ENCODE peak calls at places on chromosomes 4 and X, in nine cellular contexts. One of them, this sample, is unnamed.

GRCh38 chr4:48071171-48071570 is 54.6 kb downstream of the NIPAL1 start:
- DNase-seq in lower leg skin: no peak
- DNase-seq in AG04449: no peak
- DNase-seq in IMR-90: no peak
- DNase-seq in HCT116: no peak
- DNase-seq in type B pancreatic cell: no peak
- DNase-seq in OCI-LY7: no peak
- DNase-seq in mammary epithelial cell: peak; percentile 25
- DNase-seq in HL-60: no peak
- DNase-seq in this sample: no peak

GRCh38 chr4:94410678-94411206 is 41.0 kb upstream of the PDLIM5 start:
- DNase-seq in lower leg skin: peak; percentile 34
- DNase-seq in AG04449: no peak
- DNase-seq in IMR-90: no peak
- DNase-seq in HCT116: no peak
- DNase-seq in type B pancreatic cell: no peak
- DNase-seq in OCI-LY7: no peak
- DNase-seq in mammary epithelial cell: no peak
- DNase-seq in HL-60: no peak
- DNase-seq in this sample: peak; percentile 95

GRCh38 chr4:7115557-7116340 is 47.9 kb upstream of the GRPEL1 start:
- DNase-seq in lower leg skin: no peak
- DNase-seq in AG04449: no peak
- DNase-seq in IMR-90: no peak
- DNase-seq in HCT116: no peak
- DNase-seq in type B pancreatic cell: no peak
- DNase-seq in OCI-LY7: no peak
- DNase-seq in mammary epithelial cell: no peak
- DNase-seq in HL-60: no peak
- DNase-seq in this sample: no peak

GRCh38 chrX:81957900-81958545 is 756.1 kb downstream of the SH3BGRL start:
- DNase-seq in lower leg skin: no peak
- DNase-seq in AG04449: no peak
- DNase-seq in IMR-90: peak; percentile 1
- DNase-seq in HCT116: no peak
- DNase-seq in type B pancreatic cell: no peak
- DNase-seq in OCI-LY7: no peak
- DNase-seq in mammary epithelial cell: peak; percentile 1
- DNase-seq in HL-60: no peak
- DNase-seq in this sample: peak; percentile 4

GRCh38 chrX:17605676-17606075 is 131.6 kb upstream of the SCML1 start:
- DNase-seq in lower leg skin: no peak
- DNase-seq in AG04449: no peak
- DNase-seq in IMR-90: peak; percentile 42
- DNase-seq in HCT116: no peak
- DNase-seq in type B pancreatic cell: no peak
- DNase-seq in OCI-LY7: no peak
- DNase-seq in mammary epithelial cell: no peak
- DNase-seq in HL-60: no peak
- DNase-seq in this sample: no peak

GRCh38 chr4:149885896-149886295 is 70.3 kb upstream of the IQCM start:
- DNase-seq in lower leg skin: no peak
- DNase-seq in AG04449: peak; percentile 70
- DNase-seq in IMR-90: peak; percentile 79
- DNase-seq in HCT116: no peak
- DNase-seq in type B pancreatic cell: no peak
- DNase-seq in OCI-LY7: no peak
- DNase-seq in mammary epithelial cell: peak; percentile 21
- DNase-seq in HL-60: no peak
- DNase-seq in this sample: peak; percentile 69

GRCh38 chr4:182142146-182143085 is 100.8 kb upstream of the TENM3 start:
- DNase-seq in lower leg skin: no peak
- DNase-seq in AG04449: no peak
- DNase-seq in IMR-90: peak; percentile 58
- DNase-seq in HCT116: no peak
- DNase-seq in type B pancreatic cell: no peak
- DNase-seq in OCI-LY7: no peak
- DNase-seq in mammary epithelial cell: peak; percentile 70
- DNase-seq in HL-60: no peak
- DNase-seq in this sample: no peak

GRCh38 chrX:265502-265901 is 15.7 kb upstream of the PLCXD1 start:
- DNase-seq in lower leg skin: peak; percentile 9
- DNase-seq in AG04449: no peak
- DNase-seq in IMR-90: no peak
- DNase-seq in HCT116: no peak
- DNase-seq in type B pancreatic cell: peak; percentile 43
- DNase-seq in OCI-LY7: no peak
- DNase-seq in mammary epithelial cell: no peak
- DNase-seq in HL-60: no peak
- DNase-seq in this sample: no peak

GRCh38 chr4:78938474-78938867 is 767 bp downstream of the PAQR3 start:
- DNase-seq in lower leg skin: no peak
- DNase-seq in AG04449: no peak
- DNase-seq in IMR-90: no peak
- DNase-seq in HCT116: no peak
- DNase-seq in type B pancreatic cell: no peak
- DNase-seq in OCI-LY7: no peak
- DNase-seq in mammary epithelial cell: no peak
- DNase-seq in HL-60: peak; percentile 16
- DNase-seq in this sample: peak; percentile 8

GRCh38 chr4:62070291-62070852 is 870.2 kb downstream of the ADGRL3 start:
- DNase-seq in lower leg skin: no peak
- DNase-seq in AG04449: no peak
- DNase-seq in IMR-90: no peak
- DNase-seq in HCT116: no peak
- DNase-seq in type B pancreatic cell: no peak
- DNase-seq in OCI-LY7: no peak
- DNase-seq in mammary epithelial cell: no peak
- DNase-seq in HL-60: no peak
- DNase-seq in this sample: no peak

GRCh38 chr4:81606166-81606565 is 134.5 kb upstream of the RASGEF1B start:
- DNase-seq in lower leg skin: no peak
- DNase-seq in AG04449: no peak
- DNase-seq in IMR-90: no peak
- DNase-seq in HCT116: no peak
- DNase-seq in type B pancreatic cell: no peak
- DNase-seq in OCI-LY7: no peak
- DNase-seq in mammary epithelial cell: no peak
- DNase-seq in HL-60: no peak
- DNase-seq in this sample: no peak

GRCh38 chrX:24024819-24025740 is 1.9 kb downstream of the KLHL15 start:
- DNase-seq in lower leg skin: peak; percentile 75
- DNase-seq in AG04449: peak; percentile 37
- DNase-seq in IMR-90: peak; percentile 89
- DNase-seq in HCT116: peak; percentile 60
- DNase-seq in type B pancreatic cell: peak; percentile 94
- DNase-seq in OCI-LY7: peak; percentile 88
- DNase-seq in mammary epithelial cell: peak; percentile 76
- DNase-seq in HL-60: peak; percentile 68
- DNase-seq in this sample: peak; percentile 41

GRCh38 chr4:100933628-100934027 is 413.7 kb downstream of the PPP3CA start:
- DNase-seq in lower leg skin: peak; percentile 16
- DNase-seq in AG04449: no peak
- DNase-seq in IMR-90: peak; percentile 11
- DNase-seq in HCT116: no peak
- DNase-seq in type B pancreatic cell: no peak
- DNase-seq in OCI-LY7: no peak
- DNase-seq in mammary epithelial cell: peak; percentile 11
- DNase-seq in HL-60: no peak
- DNase-seq in this sample: peak; percentile 29

GRCh38 chr4:138727704-138728103 is 287.9 kb upstream of the NOCT start:
- DNase-seq in lower leg skin: no peak
- DNase-seq in AG04449: no peak
- DNase-seq in IMR-90: peak; percentile 54
- DNase-seq in HCT116: no peak
- DNase-seq in type B pancreatic cell: no peak
- DNase-seq in OCI-LY7: no peak
- DNase-seq in mammary epithelial cell: no peak
- DNase-seq in HL-60: no peak
- DNase-seq in this sample: no peak

GRCh38 chr4:28536124-28536523 is 1675.5 kb downstream of the STIM2 start:
- DNase-seq in lower leg skin: no peak
- DNase-seq in AG04449: no peak
- DNase-seq in IMR-90: no peak
- DNase-seq in HCT116: no peak
- DNase-seq in type B pancreatic cell: no peak
- DNase-seq in OCI-LY7: no peak
- DNase-seq in mammary epithelial cell: no peak
- DNase-seq in HL-60: no peak
- DNase-seq in this sample: no peak

GRCh38 chrX:9614016-9614415 is 149.2 kb downstream of the TBL1X start:
- DNase-seq in lower leg skin: no peak
- DNase-seq in AG04449: peak; percentile 31
- DNase-seq in IMR-90: peak; percentile 84
- DNase-seq in HCT116: no peak
- DNase-seq in type B pancreatic cell: no peak
- DNase-seq in OCI-LY7: no peak
- DNase-seq in mammary epithelial cell: no peak
- DNase-seq in HL-60: no peak
- DNase-seq in this sample: peak; percentile 44

DNA sequence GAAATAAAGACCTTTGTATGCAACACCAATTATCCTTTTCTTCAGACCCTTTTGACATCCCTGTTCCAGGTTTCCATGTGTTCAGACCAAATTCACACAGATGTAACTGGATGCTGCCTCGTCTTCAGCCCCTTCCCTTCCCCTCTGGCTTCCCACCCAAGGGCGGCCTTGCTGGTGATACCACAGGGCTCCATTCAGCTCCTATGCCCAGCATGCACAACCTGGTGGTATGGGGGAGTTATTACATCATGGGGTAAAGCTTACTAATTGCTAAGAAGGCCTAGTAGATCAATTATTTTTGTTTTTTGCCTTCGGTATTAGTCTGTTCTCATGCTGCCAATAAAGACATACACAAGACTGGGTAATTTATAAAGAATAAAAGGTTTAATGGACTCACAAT is 317.0 kb upstream of the CXXC4 start:
- DNase-seq in lower leg skin: no peak
- DNase-seq in AG04449: no peak
- DNase-seq in IMR-90: no peak
- DNase-seq in HCT116: no peak
- DNase-seq in type B pancreatic cell: no peak
- DNase-seq in OCI-LY7: no peak
- DNase-seq in mammary epithelial cell: no peak
- DNase-seq in HL-60: no peak
- DNase-seq in this sample: no peak
- TF ChIP-seq CTCF in lower leg skin: no peak
- TF ChIP-seq CTCF in AG04449: no peak
- TF ChIP-seq CTCF in IMR-90: no peak
- TF ChIP-seq CTCF in HCT116: no peak
- TF ChIP-seq CTCF in type B pancreatic cell: no peak
- TF ChIP-seq CTCF in OCI-LY7: no peak
- TF ChIP-seq CTCF in mammary epithelial cell: no peak
- TF ChIP-seq CTCF in HL-60: no peak
- TF ChIP-seq CTCF in this sample: no peak

DNA sequence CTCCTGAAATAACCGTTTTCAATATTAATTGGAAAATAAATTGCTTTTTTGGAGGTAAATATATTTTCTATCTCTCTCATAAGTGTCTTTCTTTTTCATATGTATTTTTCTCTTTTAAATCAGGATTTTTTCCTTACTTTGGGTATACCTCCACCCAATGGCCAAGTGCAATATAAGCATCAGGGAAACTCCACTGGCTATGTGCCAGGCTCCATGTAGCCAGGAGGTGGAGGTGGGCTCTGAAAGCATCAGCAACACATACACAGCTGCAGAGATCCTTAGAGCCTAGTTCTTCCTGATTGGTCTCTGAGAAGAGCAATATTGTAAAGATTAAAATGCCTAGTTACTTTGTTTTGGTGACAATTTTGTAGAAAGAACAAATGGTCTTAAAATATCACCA is 3.4 kb downstream of the GABRA2 start:
- DNase-seq in lower leg skin: no peak
- DNase-seq in AG04449: no peak
- DNase-seq in IMR-90: no peak
- DNase-seq in HCT116: no peak
- DNase-seq in type B pancreatic cell: no peak
- DNase-seq in OCI-LY7: no peak
- DNase-seq in mammary epithelial cell: no peak
- DNase-seq in HL-60: no peak
- DNase-seq in this sample: no peak
- TF ChIP-seq CTCF in lower leg skin: no peak
- TF ChIP-seq CTCF in AG04449: no peak
- TF ChIP-seq CTCF in IMR-90: no peak
- TF ChIP-seq CTCF in HCT116: no peak
- TF ChIP-seq CTCF in type B pancreatic cell: peak; percentile 58
- TF ChIP-seq CTCF in OCI-LY7: no peak
- TF ChIP-seq CTCF in mammary epithelial cell: no peak
- TF ChIP-seq CTCF in HL-60: no peak
- TF ChIP-seq CTCF in this sample: no peak

DNA sequence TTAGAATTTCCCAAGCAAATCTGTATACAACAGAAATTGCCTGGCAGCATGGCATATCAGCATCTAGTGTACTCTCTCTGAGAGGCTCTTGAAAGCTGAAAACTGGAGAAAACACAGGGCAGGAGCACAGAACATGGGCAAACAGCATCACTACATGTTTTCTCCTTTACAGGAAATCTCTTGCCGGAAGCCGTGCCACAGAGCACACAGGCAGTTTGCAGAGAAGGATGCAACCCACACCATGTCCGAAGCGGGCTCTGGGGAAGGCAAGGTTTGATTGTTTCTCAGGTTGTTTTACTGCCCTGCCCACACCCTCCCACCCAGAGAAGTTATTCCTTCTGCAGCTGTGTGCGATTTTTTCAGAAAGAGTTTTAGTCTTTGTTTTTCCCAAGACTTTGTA is 41.1 kb upstream of the FAM9C start:
- DNase-seq in lower leg skin: no peak
- DNase-seq in AG04449: no peak
- DNase-seq in IMR-90: no peak
- DNase-seq in HCT116: no peak
- DNase-seq in type B pancreatic cell: no peak
- DNase-seq in OCI-LY7: peak; percentile 61
- DNase-seq in mammary epithelial cell: no peak
- DNase-seq in HL-60: no peak
- DNase-seq in this sample: no peak
- TF ChIP-seq CTCF in lower leg skin: no peak
- TF ChIP-seq CTCF in AG04449: no peak
- TF ChIP-seq CTCF in IMR-90: no peak
- TF ChIP-seq CTCF in HCT116: no peak
- TF ChIP-seq CTCF in type B pancreatic cell: no peak
- TF ChIP-seq CTCF in OCI-LY7: no peak
- TF ChIP-seq CTCF in mammary epithelial cell: no peak
- TF ChIP-seq CTCF in HL-60: no peak
- TF ChIP-seq CTCF in this sample: no peak

DNA sequence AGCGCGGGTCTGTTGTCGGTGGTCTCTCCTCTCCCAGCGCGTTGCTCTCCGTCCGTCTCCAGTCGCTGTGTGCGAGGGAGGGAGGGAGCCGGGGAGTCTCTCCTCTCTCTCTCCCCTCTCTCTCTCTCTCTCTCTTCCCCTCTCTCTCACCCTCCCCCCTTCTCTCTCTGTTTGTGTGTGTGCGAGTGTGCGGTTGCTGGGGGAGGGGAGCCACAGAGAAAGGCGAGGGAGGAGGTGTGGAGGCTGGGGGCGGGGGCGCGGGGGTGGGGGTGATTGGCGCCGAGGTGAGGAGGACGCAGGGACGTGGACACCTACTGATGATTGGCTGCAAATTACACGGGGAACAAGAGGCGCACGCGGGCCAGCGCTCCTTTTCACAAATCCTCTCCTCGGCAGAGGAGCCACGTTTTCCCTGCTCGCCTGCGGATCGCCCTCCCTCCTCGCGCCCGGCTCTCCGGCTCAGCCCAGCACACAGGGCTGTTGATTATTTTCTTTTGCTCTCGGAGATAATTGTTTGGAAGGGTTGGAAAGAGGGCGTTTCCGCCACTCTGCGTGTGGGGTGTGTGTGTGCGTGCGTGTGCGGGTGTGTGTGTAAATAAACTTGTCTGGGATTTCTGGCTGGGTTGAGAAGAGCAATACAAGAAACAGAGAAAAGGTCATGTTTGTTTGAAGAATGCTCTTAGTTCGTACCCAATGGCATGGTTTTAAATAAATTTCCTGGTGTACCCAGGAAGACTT is at the start of gene CXXC4:
- DNase-seq in lower leg skin: no peak
- DNase-seq in AG04449: no peak
- DNase-seq in IMR-90: peak; percentile 10
- DNase-seq in HCT116: peak; percentile 23
- DNase-seq in type B pancreatic cell: peak; percentile 80
- DNase-seq in OCI-LY7: no peak
- DNase-seq in mammary epithelial cell: peak; percentile 2
- DNase-seq in HL-60: no peak
- DNase-seq in this sample: peak; percentile 5
- TF ChIP-seq CTCF in lower leg skin: no peak
- TF ChIP-seq CTCF in AG04449: no peak
- TF ChIP-seq CTCF in IMR-90: no peak
- TF ChIP-seq CTCF in HCT116: no peak
- TF ChIP-seq CTCF in type B pancreatic cell: no peak
- TF ChIP-seq CTCF in OCI-LY7: no peak
- TF ChIP-seq CTCF in mammary epithelial cell: no peak
- TF ChIP-seq CTCF in HL-60: no peak
- TF ChIP-seq CTCF in this sample: no peak